ENCODE peak calls at places on chromosomes 13 and 19, in seven cellular contexts. One of them, this sample, is unnamed.
A peak's percentile ranks its signal among the peaks of the same experiment; 100 is the strongest.

GRCh38 chr19:18712981-18713380 is 29.5 kb downstream of the CRTC1 start:
- DNase-seq in renal cortical epithelial cell: no peak
- DNase-seq in colonic mucosa: no peak
- DNase-seq in kidney epithelial cell: no peak
- DNase-seq in stimulated activated CD8-positive, alpha-beta memory T cell treated with anti-CD3 and anti-CD28 coated beads, Interleukin-15, amount 100 ng/mL, for 4 hours: no peak
- DNase-seq in GM04503: no peak
- DNase-seq in activated T-helper 1 cell treated with Interleukin-2 at 50 U/mL for 16 hours: no peak
- DNase-seq in this sample: no peak

GRCh38 chr13:39956036-39956435 is 300.6 kb downstream of the COG6 start:
- DNase-seq in activated T-helper 1 cell treated with Interleukin-2 at 50 U/mL for 16 hours: no peak
- DNase-seq in stimulated activated CD8-positive, alpha-beta memory T cell treated with anti-CD3 and anti-CD28 coated beads, Interleukin-15, amount 100 ng/mL, for 4 hours: no peak
- DNase-seq in renal cortical epithelial cell: no peak
- DNase-seq in kidney epithelial cell: no peak
- DNase-seq in GM04503: no peak
- DNase-seq in colonic mucosa: no peak
- DNase-seq in this sample: no peak

GRCh38 chr13:105090244-105090643 is 1445.2 kb downstream of the EFNB2 start:
- DNase-seq in activated T-helper 1 cell treated with Interleukin-2 at 50 U/mL for 16 hours: no peak
- DNase-seq in kidney epithelial cell: no peak
- DNase-seq in stimulated activated CD8-positive, alpha-beta memory T cell treated with anti-CD3 and anti-CD28 coated beads, Interleukin-15, amount 100 ng/mL, for 4 hours: no peak
- DNase-seq in renal cortical epithelial cell: no peak
- DNase-seq in colonic mucosa: no peak
- DNase-seq in GM04503: no peak
- DNase-seq in this sample: no peak

GRCh38 chr19:56193981-56194380 is 3.6 kb downstream of the ZSCAN5B start:
- DNase-seq in renal cortical epithelial cell: no peak
- DNase-seq in GM04503: no peak
- DNase-seq in activated T-helper 1 cell treated with Interleukin-2 at 50 U/mL for 16 hours: no peak
- DNase-seq in kidney epithelial cell: no peak
- DNase-seq in colonic mucosa: no peak
- DNase-seq in stimulated activated CD8-positive, alpha-beta memory T cell treated with anti-CD3 and anti-CD28 coated beads, Interleukin-15, amount 100 ng/mL, for 4 hours: no peak
- DNase-seq in this sample: no peak

GRCh38 chr13:111636271-111636670 is 315.8 kb downstream of the TEX29 start:
- DNase-seq in GM04503: no peak
- DNase-seq in colonic mucosa: no peak
- DNase-seq in activated T-helper 1 cell treated with Interleukin-2 at 50 U/mL for 16 hours: no peak
- DNase-seq in kidney epithelial cell: no peak
- DNase-seq in stimulated activated CD8-positive, alpha-beta memory T cell treated with anti-CD3 and anti-CD28 coated beads, Interleukin-15, amount 100 ng/mL, for 4 hours: no peak
- DNase-seq in renal cortical epithelial cell: no peak
- DNase-seq in this sample: no peak

GRCh38 chr19:5035105-5035761 is 66.3 kb downstream of the KDM4B start:
- DNase-seq in kidney epithelial cell: no peak
- DNase-seq in activated T-helper 1 cell treated with Interleukin-2 at 50 U/mL for 16 hours: no peak
- DNase-seq in colonic mucosa: no peak
- DNase-seq in renal cortical epithelial cell: no peak
- DNase-seq in stimulated activated CD8-positive, alpha-beta memory T cell treated with anti-CD3 and anti-CD28 coated beads, Interleukin-15, amount 100 ng/mL, for 4 hours: no peak
- DNase-seq in GM04503: no peak
- DNase-seq in this sample: no peak

GRCh38 chr19:17292301-17293074 is 10.7 kb downstream of the ABHD8 start:
- DNase-seq in kidney epithelial cell: peak; percentile 56
- DNase-seq in stimulated activated CD8-positive, alpha-beta memory T cell treated with anti-CD3 and anti-CD28 coated beads, Interleukin-15, amount 100 ng/mL, for 4 hours: peak; percentile 49
- DNase-seq in colonic mucosa: peak; percentile 87
- DNase-seq in activated T-helper 1 cell treated with Interleukin-2 at 50 U/mL for 16 hours: peak; percentile 63
- DNase-seq in renal cortical epithelial cell: peak; percentile 76
- DNase-seq in GM04503: peak; percentile 71
- DNase-seq in this sample: peak; percentile 59

GRCh38 chr13:21777813-21778212 is 106.9 kb downstream of the FGF9 start:
- DNase-seq in stimulated activated CD8-positive, alpha-beta memory T cell treated with anti-CD3 and anti-CD28 coated beads, Interleukin-15, amount 100 ng/mL, for 4 hours: no peak
- DNase-seq in renal cortical epithelial cell: no peak
- DNase-seq in kidney epithelial cell: no peak
- DNase-seq in colonic mucosa: no peak
- DNase-seq in GM04503: no peak
- DNase-seq in activated T-helper 1 cell treated with Interleukin-2 at 50 U/mL for 16 hours: no peak
- DNase-seq in this sample: no peak

GRCh38 chr13:19927117-19927734 is 31.3 kb upstream of the ZMYM2 start:
- DNase-seq in renal cortical epithelial cell: peak; percentile 65
- DNase-seq in activated T-helper 1 cell treated with Interleukin-2 at 50 U/mL for 16 hours: no peak
- DNase-seq in colonic mucosa: no peak
- DNase-seq in kidney epithelial cell: no peak
- DNase-seq in stimulated activated CD8-positive, alpha-beta memory T cell treated with anti-CD3 and anti-CD28 coated beads, Interleukin-15, amount 100 ng/mL, for 4 hours: no peak
- DNase-seq in GM04503: no peak
- DNase-seq in this sample: peak; percentile 4

GRCh38 chr13:113350065-113350937 is 13.6 kb downstream of the GRTP1 start:
- DNase-seq in GM04503: no peak
- DNase-seq in stimulated activated CD8-positive, alpha-beta memory T cell treated with anti-CD3 and anti-CD28 coated beads, Interleukin-15, amount 100 ng/mL, for 4 hours: no peak
- DNase-seq in activated T-helper 1 cell treated with Interleukin-2 at 50 U/mL for 16 hours: no peak
- DNase-seq in renal cortical epithelial cell: no peak
- DNase-seq in colonic mucosa: no peak
- DNase-seq in kidney epithelial cell: no peak
- DNase-seq in this sample: no peak

GRCh38 chr19:9060559-9061340 is 26.1 kb upstream of the OR1M1 start:
- DNase-seq in activated T-helper 1 cell treated with Interleukin-2 at 50 U/mL for 16 hours: no peak
- DNase-seq in colonic mucosa: no peak
- DNase-seq in renal cortical epithelial cell: no peak
- DNase-seq in GM04503: no peak
- DNase-seq in kidney epithelial cell: no peak
- DNase-seq in stimulated activated CD8-positive, alpha-beta memory T cell treated with anti-CD3 and anti-CD28 coated beads, Interleukin-15, amount 100 ng/mL, for 4 hours: no peak
- DNase-seq in this sample: no peak

GRCh38 chr19:31625575-31625974 is 276.3 kb upstream of the TSHZ3 start:
- DNase-seq in renal cortical epithelial cell: no peak
- DNase-seq in stimulated activated CD8-positive, alpha-beta memory T cell treated with anti-CD3 and anti-CD28 coated beads, Interleukin-15, amount 100 ng/mL, for 4 hours: no peak
- DNase-seq in colonic mucosa: no peak
- DNase-seq in activated T-helper 1 cell treated with Interleukin-2 at 50 U/mL for 16 hours: no peak
- DNase-seq in GM04503: no peak
- DNase-seq in kidney epithelial cell: no peak
- DNase-seq in this sample: no peak

GRCh38 chr13:47929156-47929555 is 71.9 kb downstream of the SUCLA2 start:
- DNase-seq in renal cortical epithelial cell: no peak
- DNase-seq in kidney epithelial cell: no peak
- DNase-seq in colonic mucosa: no peak
- DNase-seq in GM04503: peak; percentile 21
- DNase-seq in stimulated activated CD8-positive, alpha-beta memory T cell treated with anti-CD3 and anti-CD28 coated beads, Interleukin-15, amount 100 ng/mL, for 4 hours: no peak
- DNase-seq in activated T-helper 1 cell treated with Interleukin-2 at 50 U/mL for 16 hours: no peak
- DNase-seq in this sample: no peak

GRCh38 chr19:4067396-4068057 is 828 bp upstream of the ZBTB7A start:
- DNase-seq in renal cortical epithelial cell: no peak
- DNase-seq in GM04503: no peak
- DNase-seq in activated T-helper 1 cell treated with Interleukin-2 at 50 U/mL for 16 hours: no peak
- DNase-seq in kidney epithelial cell: no peak
- DNase-seq in colonic mucosa: peak; percentile 54
- DNase-seq in stimulated activated CD8-positive, alpha-beta memory T cell treated with anti-CD3 and anti-CD28 coated beads, Interleukin-15, amount 100 ng/mL, for 4 hours: no peak
- DNase-seq in this sample: no peak

GRCh38 chr19:17673937-17674799 is 14.0 kb downstream of the UNC13A start:
- DNase-seq in colonic mucosa: no peak
- DNase-seq in stimulated activated CD8-positive, alpha-beta memory T cell treated with anti-CD3 and anti-CD28 coated beads, Interleukin-15, amount 100 ng/mL, for 4 hours: no peak
- DNase-seq in kidney epithelial cell: no peak
- DNase-seq in GM04503: no peak
- DNase-seq in activated T-helper 1 cell treated with Interleukin-2 at 50 U/mL for 16 hours: no peak
- DNase-seq in renal cortical epithelial cell: no peak
- DNase-seq in this sample: no peak

GRCh38 chr13:78736142-78736541 is 77.2 kb upstream of the OBI1 start:
- DNase-seq in activated T-helper 1 cell treated with Interleukin-2 at 50 U/mL for 16 hours: no peak
- DNase-seq in stimulated activated CD8-positive, alpha-beta memory T cell treated with anti-CD3 and anti-CD28 coated beads, Interleukin-15, amount 100 ng/mL, for 4 hours: no peak
- DNase-seq in renal cortical epithelial cell: no peak
- DNase-seq in colonic mucosa: no peak
- DNase-seq in kidney epithelial cell: no peak
- DNase-seq in GM04503: no peak
- DNase-seq in this sample: no peak

GRCh38 chr13:44397766-44398223 is 24.2 kb downstream of the SERP2 start:
- DNase-seq in kidney epithelial cell: no peak
- DNase-seq in colonic mucosa: no peak
- DNase-seq in renal cortical epithelial cell: peak; percentile 19
- DNase-seq in GM04503: no peak
- DNase-seq in activated T-helper 1 cell treated with Interleukin-2 at 50 U/mL for 16 hours: no peak
- DNase-seq in stimulated activated CD8-positive, alpha-beta memory T cell treated with anti-CD3 and anti-CD28 coated beads, Interleukin-15, amount 100 ng/mL, for 4 hours: no peak
- DNase-seq in this sample: no peak

GRCh38 chr19:39263912-39264305 is 4.3 kb upstream of the IFNL2 start:
- DNase-seq in activated T-helper 1 cell treated with Interleukin-2 at 50 U/mL for 16 hours: no peak
- DNase-seq in colonic mucosa: no peak
- DNase-seq in stimulated activated CD8-positive, alpha-beta memory T cell treated with anti-CD3 and anti-CD28 coated beads, Interleukin-15, amount 100 ng/mL, for 4 hours: no peak
- DNase-seq in kidney epithelial cell: no peak
- DNase-seq in GM04503: no peak
- DNase-seq in renal cortical epithelial cell: no peak
- DNase-seq in this sample: no peak

GRCh38 chr13:50060718-50061117 is 45.5 kb downstream of the KCNRG start:
- DNase-seq in stimulated activated CD8-positive, alpha-beta memory T cell treated with anti-CD3 and anti-CD28 coated beads, Interleukin-15, amount 100 ng/mL, for 4 hours: no peak
- DNase-seq in activated T-helper 1 cell treated with Interleukin-2 at 50 U/mL for 16 hours: no peak
- DNase-seq in colonic mucosa: no peak
- DNase-seq in GM04503: no peak
- DNase-seq in kidney epithelial cell: no peak
- DNase-seq in renal cortical epithelial cell: no peak
- DNase-seq in this sample: no peak

GRCh38 chr13:93559718-93560117 is 333.1 kb downstream of the GPC6 start:
- DNase-seq in activated T-helper 1 cell treated with Interleukin-2 at 50 U/mL for 16 hours: no peak
- DNase-seq in renal cortical epithelial cell: peak; percentile 100
- DNase-seq in stimulated activated CD8-positive, alpha-beta memory T cell treated with anti-CD3 and anti-CD28 coated beads, Interleukin-15, amount 100 ng/mL, for 4 hours: no peak
- DNase-seq in colonic mucosa: no peak
- DNase-seq in kidney epithelial cell: peak; percentile 96
- DNase-seq in GM04503: no peak
- DNase-seq in this sample: no peak

GRCh38 chr19:45428385-45429231 is 4.9 kb upstream of the ERCC1 start:
- DNase-seq in colonic mucosa: no peak
- DNase-seq in GM04503: no peak
- DNase-seq in activated T-helper 1 cell treated with Interleukin-2 at 50 U/mL for 16 hours: no peak
- DNase-seq in stimulated activated CD8-positive, alpha-beta memory T cell treated with anti-CD3 and anti-CD28 coated beads, Interleukin-15, amount 100 ng/mL, for 4 hours: no peak
- DNase-seq in kidney epithelial cell: no peak
- DNase-seq in renal cortical epithelial cell: no peak
- DNase-seq in this sample: no peak

GRCh38 chr13:24671367-24672117 is 8.7 kb upstream of the ATP12A start:
- DNase-seq in activated T-helper 1 cell treated with Interleukin-2 at 50 U/mL for 16 hours: no peak
- DNase-seq in stimulated activated CD8-positive, alpha-beta memory T cell treated with anti-CD3 and anti-CD28 coated beads, Interleukin-15, amount 100 ng/mL, for 4 hours: no peak
- DNase-seq in kidney epithelial cell: peak; percentile 71
- DNase-seq in GM04503: peak; percentile 87
- DNase-seq in colonic mucosa: peak; percentile 77
- DNase-seq in renal cortical epithelial cell: peak; percentile 91
- DNase-seq in this sample: peak; percentile 57

GRCh38 chr13:37752156-37752555 is 117.4 kb downstream of the TRPC4 start:
- DNase-seq in stimulated activated CD8-positive, alpha-beta memory T cell treated with anti-CD3 and anti-CD28 coated beads, Interleukin-15, amount 100 ng/mL, for 4 hours: no peak
- DNase-seq in GM04503: no peak
- DNase-seq in colonic mucosa: no peak
- DNase-seq in kidney epithelial cell: no peak
- DNase-seq in activated T-helper 1 cell treated with Interleukin-2 at 50 U/mL for 16 hours: no peak
- DNase-seq in renal cortical epithelial cell: no peak
- DNase-seq in this sample: no peak

GRCh38 chr19:20558011-20558410 is 7.6 kb downstream of the ZNF737 start:
- DNase-seq in renal cortical epithelial cell: no peak
- DNase-seq in colonic mucosa: no peak
- DNase-seq in stimulated activated CD8-positive, alpha-beta memory T cell treated with anti-CD3 and anti-CD28 coated beads, Interleukin-15, amount 100 ng/mL, for 4 hours: no peak
- DNase-seq in GM04503: no peak
- DNase-seq in kidney epithelial cell: no peak
- DNase-seq in activated T-helper 1 cell treated with Interleukin-2 at 50 U/mL for 16 hours: no peak
- DNase-seq in this sample: no peak

GRCh38 chr19:17997969-17998826 is 9.8 kb upstream of the ARRDC2 start:
- DNase-seq in kidney epithelial cell: no peak
- DNase-seq in activated T-helper 1 cell treated with Interleukin-2 at 50 U/mL for 16 hours: no peak
- DNase-seq in GM04503: no peak
- DNase-seq in stimulated activated CD8-positive, alpha-beta memory T cell treated with anti-CD3 and anti-CD28 coated beads, Interleukin-15, amount 100 ng/mL, for 4 hours: no peak
- DNase-seq in renal cortical epithelial cell: no peak
- DNase-seq in colonic mucosa: no peak
- DNase-seq in this sample: no peak